ENCODE peak calls at places on chromosomes 3 and 15, in five cellular contexts. G, Y, K, R and C are unnamed samples.

GRCh38 chr3:63585927-63586326 is 66.5 kb upstream of the SNTN start:
- DNase-seq in G (no peak), K (no peak), Y (no peak), R (no peak), C (no peak)

GRCh38 chr3:185504636-185505035 is 5.8 kb upstream of the TMEM41A start:
- DNase-seq in K (no peak), G (no peak), R (no peak), Y (no peak), C (peak; percentile 22)

GRCh38 chr15:46751303-46751702 is 966.0 kb upstream of the SEMA6D start:
- DNase-seq in R (no peak), Y (no peak), K (no peak), G (no peak), C (no peak)

GRCh38 chr15:48392356-48392755 is 61.1 kb downstream of the DUT start:
- DNase-seq in R (no peak), K (no peak), Y (no peak), G (no peak), C (peak; percentile 56)

GRCh38 chr3:118951089-118951488 is 83.6 kb downstream of the IGSF11 start:
- DNase-seq in R (no peak), Y (no peak), G (no peak), K (no peak), C (no peak)

GRCh38 chr3:194032828-194033435 is 103.0 kb upstream of the HES1 start:
- DNase-seq in G (no peak), Y (no peak), K (no peak), R (peak; percentile 29), C (no peak)

GRCh38 chr3:128554100-128554464 is 61.1 kb upstream of the GATA2 start:
- DNase-seq in K (no peak), G (no peak), R (no peak), Y (peak; percentile 79), C (peak; percentile 50)

GRCh38 chr3:157499342-157499963 is 3.8 kb downstream of the VEPH1 start:
- DNase-seq in G (peak; percentile 48), K (no peak), Y (no peak), R (peak; percentile 79), C (peak; percentile 45)

GRCh38 chr3:12372762-12373280 is 84.0 kb downstream of the PPARG start:
- DNase-seq in K (no peak), Y (no peak), G (no peak), R (no peak), C (no peak)

GRCh38 chr3:8972614-8973013 is 9.3 kb upstream of the RAD18 start:
- DNase-seq in R (no peak), G (no peak), K (peak; percentile 89), Y (peak; percentile 47), C (peak; percentile 61)

GRCh38 chr3:171125010-171125409 is 98.5 kb upstream of the SLC2A2 start:
- DNase-seq in R (no peak), K (no peak), G (no peak), Y (peak; percentile 51), C (peak; percentile 42)

GRCh38 chr15:76480267-76480666 is 143.7 kb downstream of the ISL2 start:
- DNase-seq in R (no peak), K (no peak), Y (no peak), G (no peak), C (no peak)

GRCh38 chr15:56040081-56041035 is 46.9 kb upstream of the NEDD4 start:
- DNase-seq in Y (peak; percentile 98), R (peak; percentile 20), K (no peak), G (peak; percentile 88), C (peak; percentile 98)

GRCh38 chr15:85879334-85880163 is 84.8 kb upstream of the KLHL25 start:
- DNase-seq in K (no peak), R (no peak), G (no peak), Y (no peak), C (peak; percentile 46)

GRCh38 chr15:52379395-52380111 is 83.9 kb upstream of the MYO5C start:
- DNase-seq in R (no peak), Y (no peak), K (no peak), G (no peak), C (no peak)

GRCh38 chr3:171525437-171525836 is 65.2 kb upstream of the TNIK start:
- DNase-seq in G (no peak), R (no peak), Y (no peak), K (no peak), C (peak; percentile 5)

GRCh38 chr3:99699841-99700240 is 61.4 kb downstream of the COL8A1 start:
- DNase-seq in R (no peak), K (no peak), G (no peak), Y (peak; percentile 78), C (peak; percentile 80)

GRCh38 chr3:87793322-87793877 is 265.4 kb downstream of the CGGBP1 start:
- DNase-seq in K (no peak), Y (no peak), G (no peak), R (peak; percentile 1), C (no peak)

GRCh38 chr15:76576526-76577279 is 240.1 kb downstream of the ISL2 start:
- DNase-seq in Y (peak; percentile 55), R (no peak), K (no peak), G (no peak), C (peak; percentile 49)

GRCh38 chr15:31332020-31332680 is 5.5 kb downstream of the KLF13 start:
- DNase-seq in R (no peak), K (no peak), Y (no peak), G (no peak), C (no peak)

GRCh38 chr3:194006-194405 is 2.6 kb upstream of the CHL1 start:
- DNase-seq in R (no peak), K (no peak), Y (no peak), G (no peak), C (no peak)

GRCh38 chr3:29914861-29915524 is 634.1 kb downstream of the RBMS3 start:
- DNase-seq in R (no peak), Y (peak; percentile 78), G (peak; percentile 7), K (no peak), C (peak; percentile 86)

GRCh38 chr3:192514754-192515660 is 212.3 kb downstream of the FGF12 start:
- DNase-seq in K (no peak), Y (no peak), G (no peak), R (peak; percentile 84), C (peak; percentile 3)
- H3K9ac ChIP-seq in K (no peak overlapping the region), Y (no peak overlapping the region), G (no peak overlapping the region), R (no peak overlapping the region), C (no peak overlapping the region)

GRCh38 chr3:181872887-181873286 is 161.2 kb downstream of the SOX2 start:
- DNase-seq in G (no peak), K (no peak), Y (no peak), R (no peak), C (no peak)
- H2AFZ ChIP-seq in G (no peak overlapping the region), K (no peak overlapping the region), Y (no peak overlapping the region), R (peak overlapping the region; percentile 50), C (no peak overlapping the region)

DNA sequence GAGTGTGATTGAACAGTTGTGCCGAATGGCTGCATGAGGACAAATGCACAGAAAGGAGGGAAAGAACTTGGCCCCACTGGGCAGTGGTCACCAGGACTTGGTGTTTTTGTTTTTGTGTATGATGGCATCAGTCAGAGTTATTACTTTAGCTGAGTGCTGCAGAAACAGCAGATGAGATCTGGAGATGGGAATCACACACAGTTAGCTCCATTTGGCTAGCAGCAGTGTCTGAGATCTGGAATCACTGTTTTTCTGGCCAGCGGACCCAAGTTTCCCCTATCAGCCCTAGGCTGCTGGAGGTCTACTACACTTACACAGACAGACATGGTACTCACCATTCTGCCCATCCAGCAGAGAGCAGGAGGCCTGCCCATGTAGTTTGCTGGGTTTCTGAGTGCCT is 45.9 kb upstream of the APEH start:
- DNase-seq in K (no peak), R (no peak), G (no peak), Y (no peak), C (no peak)
- H3K9ac ChIP-seq in K (no peak overlapping the region), R (no peak overlapping the region), G (no peak overlapping the region), Y (no peak overlapping the region), C (no peak overlapping the region)

GRCh38 chr3:60096403-60096802 is 1046.6 kb upstream of the CFAP20DC start:
- DNase-seq in R (peak; percentile 6), K (no peak), G (no peak), Y (no peak), C (no peak)

GRCh38 chr3:60094392-60094947 is 1044.6 kb upstream of the CFAP20DC start:
- DNase-seq in R (no peak), K (no peak), G (no peak), Y (no peak), C (no peak)

GRCh38 chr3:60095930-60096329 is 1046.1 kb upstream of the CFAP20DC start:
- DNase-seq in K (no peak), R (no peak), G (no peak), Y (no peak), C (no peak)

GRCh38 chr3:60090536-60090935 is 1040.7 kb upstream of the CFAP20DC start:
- DNase-seq in G (no peak), Y (no peak), R (no peak), K (no peak), C (no peak)

GRCh38 chr3:60095511-60095910 is 1045.7 kb upstream of the CFAP20DC start:
- DNase-seq in R (no peak), Y (no peak), G (no peak), K (no peak), C (no peak)
- H2AFZ ChIP-seq in R (no peak overlapping the region), Y (no peak overlapping the region), G (no peak overlapping the region), K (no peak overlapping the region), C (no peak overlapping the region)

GRCh38 chr3:100875239-100875638 is 118.0 kb downstream of the ABI3BP start:
- DNase-seq in R (no peak), G (no peak), Y (peak; percentile 88), K (no peak), C (peak; percentile 76)
- H3K9ac ChIP-seq in R (no peak overlapping the region), G (no peak overlapping the region), Y (no peak overlapping the region), K (no peak overlapping the region), C (no peak overlapping the region)

GRCh38 chr15:98012354-98012753 is 51.9 kb downstream of the ARRDC4 start:
- DNase-seq in G (no peak), Y (no peak), K (no peak), R (no peak), C (no peak)

GRCh38 chr15:98018761-98019351 is 58.4 kb downstream of the ARRDC4 start:
- DNase-seq in G (no peak), R (no peak), K (no peak), Y (no peak), C (no peak)

GRCh38 chr15:98017150-98017964 is 56.9 kb downstream of the ARRDC4 start:
- DNase-seq in G (no peak), K (no peak), Y (no peak), R (no peak), C (no peak)
- H2AFZ ChIP-seq in G (no peak overlapping the region), K (no peak overlapping the region), Y (no peak overlapping the region), R (no peak overlapping the region), C (no peak overlapping the region)

GRCh38 chr15:33100314-33100713 is 94.2 kb downstream of the FMN1 start:
- DNase-seq in R (no peak), K (no peak), Y (no peak), G (no peak), C (no peak)
- H3K9ac ChIP-seq in R (no peak overlapping the region), K (no peak overlapping the region), Y (no peak overlapping the region), G (no peak overlapping the region), C (no peak overlapping the region)